ENCODE peak calls at places on chromosomes 11 and 22, in ten cellular contexts. J is heart left ventricle, D is fibroblast of the aortic adventitia, R is neuronal stem cell, G is left lung, X is osteoblast, U is fibroblast of mammary gland, P is adrenal gland, O is fibroblast of lung, V is astrocyte of the spinal cord. H is an unnamed sample.

GRCh38 chr22:19614546-19614884 is 90.3 kb upstream of the CLDN5 start:
- DNase-seq in D (no peak), X (no peak), V (no peak), G (no peak), R (no peak), O (no peak), J (no peak), P (no peak), U (no peak), H (no peak)

GRCh38 chr11:6202036-6202435 is 3.0 kb downstream of the OR52W1 start:
- DNase-seq in X (no peak), J (no peak), O (no peak), P (no peak), G (no peak), V (no peak), D (peak; percentile 30), U (peak; percentile 29), R (no peak), H (no peak)

GRCh38 chr11:13064593-13064992 is 55.5 kb downstream of the RASSF10 start:
- DNase-seq in X (no peak), D (no peak), P (no peak), O (no peak), R (no peak), G (no peak), V (no peak), U (no peak), J (no peak), H (no peak)

GRCh38 chr22:28894320-28894719 is 10.9 kb downstream of the ZNRF3 start:
- DNase-seq in D (no peak), X (no peak), P (no peak), O (no peak), U (no peak), J (peak; percentile 33), R (no peak), G (no peak), V (no peak), H (no peak)

GRCh38 chr11:68048681-68049508 is 10.1 kb downstream of the TCIRG1 start:
- DNase-seq in O (no peak), V (no peak), G (peak; percentile 30), D (no peak), J (no peak), P (no peak), X (peak; percentile 86), U (no peak), R (no peak), H (no peak)

GRCh38 chr11:64802370-64803162 is 448 bp downstream of the MAP4K2 start:
- DNase-seq in P (peak; percentile 52), X (peak; percentile 87), J (no peak), O (no peak), U (no peak), D (no peak), R (peak; percentile 37), G (peak; percentile 58), V (no peak), H (no peak)

GRCh38 chr22:44597616-44598015 is 99.6 kb upstream of the RTL6 start:
- DNase-seq in X (peak; percentile 85), D (no peak), V (no peak), U (peak; percentile 5), G (no peak), O (no peak), P (no peak), J (no peak), R (no peak), H (no peak)

GRCh38 chr22:41902932-41903421 is 11.9 kb downstream of the SHISA8 start:
- DNase-seq in X (no peak), D (no peak), O (no peak), J (peak; percentile 78), R (no peak), U (no peak), P (peak; percentile 87), G (no peak), V (no peak), H (no peak)

GRCh38 chr11:73404048-73404447 is 27.8 kb downstream of the RELT start:
- DNase-seq in P (peak; percentile 83), G (peak; percentile 74), R (no peak), X (peak; percentile 91), D (peak; percentile 49), O (peak; percentile 44), J (peak; percentile 73), U (peak; percentile 53), V (peak; percentile 29), H (peak; percentile 82)

GRCh38 chr11:30392221-30392784 is 69.4 kb downstream of the ARL14EP start:
- DNase-seq in O (peak; percentile 0), J (peak; percentile 23), V (peak; percentile 0), U (no peak), P (peak; percentile 50), G (no peak), D (no peak), X (no peak), R (no peak), H (no peak)

GRCh38 chr11:1389932-1390587 is at the start of gene BRSK2:
- DNase-seq in R (no peak), P (no peak), O (no peak), D (no peak), G (no peak), U (no peak), J (no peak), V (no peak), X (peak; percentile 83), H (no peak)

GRCh38 chr22:47465222-47465621 is 702.8 kb downstream of the TBC1D22A start:
- DNase-seq in R (no peak), U (no peak), P (no peak), X (no peak), V (no peak), G (no peak), O (no peak), D (no peak), J (no peak), H (no peak)

GRCh38 chr11:14141676-14142075 is 179.2 kb downstream of the SPON1 start:
- DNase-seq in D (no peak), V (no peak), P (no peak), O (no peak), G (no peak), R (no peak), U (peak; percentile 25), J (no peak), X (no peak), H (no peak)

GRCh38 chr11:22830082-22830414 is 447 bp upstream of the SVIP start:
- DNase-seq in P (no peak), X (no peak), G (no peak), O (no peak), R (no peak), D (no peak), J (no peak), V (no peak), U (no peak), H (no peak)

GRCh38 chr11:118928870-118929495 is 3.3 kb upstream of the BCL9L start:
- DNase-seq in D (peak; percentile 61), V (peak; percentile 75), G (peak; percentile 62), J (peak; percentile 79), R (no peak), P (peak; percentile 70), O (peak; percentile 53), X (peak; percentile 93), U (peak; percentile 47), H (peak; percentile 87)

GRCh38 chr11:31887180-31887579 is 76.1 kb upstream of the PAX6 start:
- DNase-seq in P (no peak), R (no peak), U (peak; percentile 5), O (no peak), J (no peak), V (no peak), D (no peak), X (no peak), G (no peak), H (no peak)

GRCh38 chr11:103035656-103036434 is 56.1 kb downstream of the DCUN1D5 start:
- DNase-seq in P (peak; percentile 63), X (peak; percentile 42), O (peak; percentile 80), J (peak; percentile 23), D (peak; percentile 85), U (peak; percentile 86), V (peak; percentile 84), R (peak; percentile 24), G (no peak), H (no peak)

DNA sequence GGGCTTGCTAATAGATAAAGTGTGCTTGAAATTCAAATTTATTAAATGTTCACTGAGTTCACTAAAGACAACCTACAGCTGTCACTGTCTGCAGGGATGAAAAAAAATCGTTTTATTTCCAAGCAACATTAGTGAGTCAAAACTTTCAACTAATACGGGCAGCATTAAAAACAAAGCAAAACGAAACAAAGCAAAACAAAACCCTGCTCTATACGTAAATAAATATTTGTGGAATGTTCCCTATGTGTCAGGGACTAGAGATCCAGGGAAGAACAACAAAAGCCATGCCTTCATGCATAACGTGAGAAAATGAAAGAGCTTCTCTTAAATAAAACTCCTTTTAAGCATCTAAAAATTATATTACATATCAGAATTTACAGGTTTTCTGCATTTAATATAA is 553 bp downstream of the NAALAD2 start:
- DNase-seq in P (no peak), V (peak; percentile 3), X (no peak), O (no peak), D (no peak), R (no peak), G (no peak), J (no peak), U (peak; percentile 7), H (no peak)
- H3K4me3 ChIP-seq in P (peak overlapping the region; percentile 63), V (peak overlapping the region; percentile 53), X (peak overlapping the region; percentile 75), O (peak overlapping the region; percentile 57), D (peak overlapping the region; percentile 66), R (peak overlapping the region; percentile 54), G (peak overlapping the region; percentile 33), J (peak overlapping the region; percentile 58), U (peak overlapping the region; percentile 60), H (peak overlapping the region; percentile 94)

GRCh38 chr22:48953830-48954229 is 873.8 kb downstream of the BRD1 start:
- DNase-seq in J (no peak), P (peak; percentile 5), U (no peak), V (no peak), O (no peak), D (no peak), R (no peak), G (no peak), X (peak; percentile 72), H (no peak)
- H3K4me3 ChIP-seq in J (no peak overlapping the region), P (no peak overlapping the region), U (no peak overlapping the region), V (no peak overlapping the region), O (no peak overlapping the region), D (no peak overlapping the region), R (no peak overlapping the region), G (no peak overlapping the region), X (no peak overlapping the region), H (no peak overlapping the region)

GRCh38 chr22:22917377-22917776 is 29.8 kb downstream of the IGLL5 start:
- DNase-seq in V (no peak), G (no peak), R (no peak), O (no peak), P (no peak), X (no peak), U (no peak), D (no peak), J (no peak), H (no peak)
- H3K4me3 ChIP-seq in V (no peak overlapping the region), G (no peak overlapping the region), R (no peak overlapping the region), O (no peak overlapping the region), P (no peak overlapping the region), X (no peak overlapping the region), U (no peak overlapping the region), D (no peak overlapping the region), J (no peak overlapping the region), H (no peak overlapping the region)

DNA sequence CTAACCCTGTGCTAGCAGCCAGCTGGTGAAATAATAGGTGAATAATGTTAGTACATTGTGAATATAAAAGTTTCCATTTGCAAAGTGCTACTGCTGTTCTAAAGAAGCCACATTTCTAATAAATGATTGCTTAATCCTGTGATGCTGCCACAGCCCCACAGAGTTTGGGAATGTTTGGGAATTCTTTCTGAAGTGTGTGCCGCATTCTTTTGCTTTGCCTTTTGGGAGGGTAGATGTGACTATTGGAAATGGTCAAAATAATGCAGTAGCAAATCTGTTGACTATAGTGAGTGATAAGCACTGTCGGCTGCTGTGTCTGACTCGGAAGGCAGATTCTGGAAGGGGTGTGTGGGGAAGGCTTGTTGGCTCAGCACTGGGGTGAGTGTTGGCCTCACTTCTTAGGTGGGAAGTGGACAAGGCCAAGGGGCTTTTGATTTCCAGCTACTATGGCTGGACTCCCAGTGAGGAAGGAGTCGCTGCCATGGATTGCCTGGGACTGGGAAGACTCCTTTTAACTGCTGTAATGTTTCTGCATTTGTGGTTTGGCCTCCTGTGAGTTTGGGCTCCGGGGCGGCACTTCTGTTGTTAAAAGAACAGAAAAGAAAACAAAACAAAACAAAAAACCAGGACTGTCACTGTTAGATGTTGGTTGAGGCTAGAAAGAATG is 20.0 kb downstream of the ZBTB16 start:
- DNase-seq in D (no peak), R (no peak), U (peak; percentile 56), P (no peak), O (peak; percentile 49), G (no peak), X (no peak), J (peak; percentile 47), V (peak; percentile 76), H (no peak)
- H3K4me3 ChIP-seq in D (no peak overlapping the region), R (no peak overlapping the region), U (no peak overlapping the region), P (no peak overlapping the region), O (no peak overlapping the region), G (no peak overlapping the region), X (no peak overlapping the region), J (no peak overlapping the region), V (no peak overlapping the region), H (no peak overlapping the region)

H was measured in aorta.